ENCODE peak calls at places on chromosomes 11 and 22, in five cellular contexts. T is heart right ventricle, M is breast epithelium, H is uterus, F is BE2C. K is an unnamed sample. For H3K27me3, the result is how much of the 10 kb centered on the place peaks cover.

GRCh38 chr22:38505595-38506117 is 455 bp downstream of the DDX17 start:
- DNase-seq in T (peak), M (peak), H (peak), F (peak), K (peak)

GRCh38 chr22:43974028-43974545 is 18.8 kb downstream of the SAMM50 start:
- DNase-seq in T (no peak), M (no peak), H (no peak), F (no peak), K (no peak)

GRCh38 chr11:2724653-2725366 is 25.0 kb upstream of the KCNQ1OT1 start:
- DNase-seq in T (peak), M (peak), H (peak), F (no peak), K (no peak)

GRCh38 chr22:24410110-24410856 is 17.1 kb upstream of the ADORA2A start:
- DNase-seq in T (no peak), M (no peak), H (no peak), F (no peak), K (no peak)

GRCh38 chr11:133382217-133382746 is 150.0 kb downstream of the OPCML start:
- DNase-seq in T (no peak), M (no peak), H (no peak), F (no peak), K (no peak)

GRCh38 chr11:76313271-76313670 is 67.7 kb downstream of the THAP12 start:
- DNase-seq in T (no peak), M (no peak), H (no peak), F (no peak), K (no peak)

GRCh38 chr22:41491379-41492100 is 22.6 kb downstream of the ACO2 start:
- DNase-seq in T (no peak), M (no peak), H (peak), F (no peak), K (no peak)

GRCh38 chr11:116835042-116835772 is 2.2 kb downstream of the APOA1 start:
- DNase-seq in T (no peak), M (no peak), H (no peak), F (no peak), K (no peak)

GRCh38 chr22:17303840-17304779 is 65.2 kb upstream of the CECR2 start:
- DNase-seq in T (no peak), M (no peak), H (no peak), F (no peak), K (no peak)

GRCh38 chr11:134034496-134035381 is 34.1 kb upstream of the JAM3 start:
- DNase-seq in T (no peak), M (peak), H (no peak), F (no peak), K (no peak)

GRCh38 chr11:73334244-73335203 is 26.4 kb downstream of the ARHGEF17 start:
- DNase-seq in T (peak), M (peak), H (peak), F (peak), K (no peak)

GRCh38 chr11:43567396-43567975 is 113.1 kb upstream of the HSD17B12 start:
- DNase-seq in T (no peak), M (no peak), H (no peak), F (no peak), K (no peak)

GRCh38 chr22:35995772-35996171 is 32.9 kb downstream of the RBFOX2 start:
- DNase-seq in T (peak), M (peak), H (peak), F (peak), K (peak)

GRCh38 chr11:134691985-134692384 is 279.9 kb upstream of the B3GAT1 start:
- DNase-seq in T (no peak), M (no peak), H (no peak), F (no peak), K (no peak)

DNA sequence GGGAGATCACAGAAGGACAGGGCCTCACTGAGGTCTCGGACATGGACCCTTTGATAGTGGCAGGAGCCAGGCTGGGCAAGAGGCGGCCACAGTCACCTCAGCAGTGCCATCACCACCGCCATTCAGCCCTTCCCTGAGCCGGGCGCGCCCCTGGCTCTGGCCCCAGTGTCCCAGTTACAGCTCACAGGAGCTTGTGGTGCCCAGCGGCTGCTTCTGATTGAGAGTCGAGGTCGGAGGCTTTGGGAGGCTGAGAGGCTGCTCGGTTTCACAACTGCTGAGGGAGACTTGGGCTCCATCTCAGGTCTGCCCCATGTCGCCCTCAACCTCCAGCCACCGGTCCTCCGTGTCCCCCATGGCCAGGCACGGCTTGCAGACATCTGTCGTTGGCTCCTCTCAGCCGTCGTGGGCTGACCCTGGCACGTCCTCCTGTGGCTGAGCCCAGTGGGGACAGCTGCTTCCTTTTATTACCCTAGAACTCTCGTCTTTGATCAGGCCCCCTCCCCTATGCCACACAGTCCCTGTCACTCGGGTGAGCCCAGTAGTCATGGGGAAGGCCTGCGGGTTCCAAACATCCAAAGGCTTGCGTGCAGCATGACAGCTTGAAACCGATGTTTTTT is 28.5 kb upstream of the PPP6R3 start:
- DNase-seq in T (no peak), M (no peak), H (no peak), F (no peak), K (no peak)
- H3K4me3 ChIP-seq in T (no peak), M (no peak), H (no peak), F (no peak), K (no peak)

GRCh38 chr11:85590848-85591483 is 36.2 kb downstream of the DLG2 start:
- DNase-seq in T (no peak), M (no peak), H (no peak), F (no peak), K (no peak)
- TF ChIP-seq CTCF in T (peak), M (no peak), H (no peak), F (peak), K (peak)

DNA sequence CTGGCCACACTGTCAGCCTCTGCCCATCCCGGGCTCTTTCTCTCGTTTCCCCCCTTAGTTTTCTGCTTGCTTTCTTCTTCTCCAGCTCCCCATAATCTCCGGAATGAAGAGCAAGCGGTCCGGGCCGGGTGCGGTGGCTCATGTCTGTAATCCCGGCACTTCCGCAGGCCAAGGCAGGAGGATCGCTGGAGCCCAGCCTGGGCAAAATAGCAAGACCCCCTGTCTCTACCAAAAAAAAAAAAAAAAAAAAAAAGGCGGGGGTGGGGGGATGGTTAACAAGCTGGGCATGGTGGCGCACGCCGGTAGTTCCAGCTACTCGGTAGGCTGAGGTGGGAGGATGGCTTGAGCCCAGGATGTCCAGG is 40.8 kb downstream of the AHNAK start:
- DNase-seq in T (no peak), M (no peak), H (no peak), F (no peak), K (no peak)
- H3K27me3 ChIP-seq in T (under half), M (under half), H (under half), F (under half), K (under half)

GRCh38 chr11:62025429-62026105 is 58.1 kb upstream of the FTH1 start:
- DNase-seq in T (peak), M (peak), H (peak), F (no peak), K (no peak)
- H3K4me3 ChIP-seq in T (peak), M (no peak), H (no peak), F (no peak), K (no peak)

GRCh38 chr11:109978895-109979294 is 114.3 kb upstream of the ZC3H12C start:
- DNase-seq in T (no peak), M (no peak), H (no peak), F (no peak), K (no peak)

GRCh38 chr11:109986488-109986887 is 106.7 kb upstream of the ZC3H12C start:
- DNase-seq in T (no peak), M (no peak), H (no peak), F (no peak), K (no peak)

GRCh38 chr11:109983358-109983757 is 109.8 kb upstream of the ZC3H12C start:
- DNase-seq in T (no peak), M (no peak), H (no peak), F (no peak), K (no peak)

GRCh38 chr11:109984634-109985289 is 108.4 kb upstream of the ZC3H12C start:
- DNase-seq in T (no peak), M (no peak), H (no peak), F (no peak), K (no peak)

DNA sequence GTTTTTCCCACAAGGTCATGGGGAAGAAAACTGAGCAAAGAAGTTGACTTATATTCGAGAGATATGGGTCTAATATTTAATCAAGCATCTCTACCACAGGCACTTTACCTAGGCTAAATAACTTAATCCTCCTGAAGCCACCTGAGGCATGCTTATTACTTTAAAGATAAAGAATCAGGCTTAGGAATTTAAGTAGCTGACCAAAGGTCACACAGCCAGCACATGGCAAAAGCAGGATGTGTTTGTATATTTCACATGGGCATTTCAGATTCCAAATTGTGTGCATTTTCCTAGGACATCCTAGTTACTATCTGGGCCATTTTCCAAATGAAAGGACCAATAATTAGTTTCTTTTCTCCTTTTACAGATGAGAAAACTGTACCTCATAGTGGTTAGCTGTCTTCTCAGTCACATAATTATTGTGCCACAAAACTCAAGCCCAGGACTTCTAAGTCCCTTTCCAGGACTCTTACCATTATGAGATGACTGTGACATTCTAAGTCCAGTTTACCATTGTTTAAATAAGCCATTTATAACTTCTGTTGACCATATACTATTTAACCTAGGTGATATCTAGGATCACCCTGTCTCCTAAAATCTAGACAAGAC is 112.1 kb upstream of the ZC3H12C start:
- DNase-seq in T (no peak), M (no peak), H (no peak), F (no peak), K (no peak)
- TF ChIP-seq CTCF in T (no peak), M (no peak), H (no peak), F (no peak), K (no peak)

DNA sequence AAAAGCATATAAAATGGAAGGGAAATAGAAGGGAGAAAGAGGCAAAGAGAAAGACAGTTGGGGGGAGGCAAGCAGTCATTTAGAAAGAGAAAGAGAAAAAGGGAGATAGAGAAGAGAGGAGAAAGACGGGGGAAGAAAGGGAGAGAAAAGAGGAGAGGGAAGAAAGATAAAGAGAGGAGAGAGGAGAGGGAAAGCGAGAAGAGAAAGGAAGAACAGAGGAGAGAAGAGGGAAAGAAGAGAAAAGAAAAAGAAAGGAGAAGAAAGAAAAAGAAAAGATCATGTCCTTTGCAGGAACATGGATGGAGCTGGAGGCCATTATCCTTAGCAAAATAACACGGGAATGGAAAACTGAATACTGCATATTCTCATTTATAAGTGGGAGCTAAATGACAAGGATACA is 247.7 kb downstream of the MIAT start:
- DNase-seq in T (no peak), M (no peak), H (no peak), F (no peak), K (no peak)
- H3K27me3 ChIP-seq in T (under half), M (under half), H (under half), F (under half), K (under half)

DNA sequence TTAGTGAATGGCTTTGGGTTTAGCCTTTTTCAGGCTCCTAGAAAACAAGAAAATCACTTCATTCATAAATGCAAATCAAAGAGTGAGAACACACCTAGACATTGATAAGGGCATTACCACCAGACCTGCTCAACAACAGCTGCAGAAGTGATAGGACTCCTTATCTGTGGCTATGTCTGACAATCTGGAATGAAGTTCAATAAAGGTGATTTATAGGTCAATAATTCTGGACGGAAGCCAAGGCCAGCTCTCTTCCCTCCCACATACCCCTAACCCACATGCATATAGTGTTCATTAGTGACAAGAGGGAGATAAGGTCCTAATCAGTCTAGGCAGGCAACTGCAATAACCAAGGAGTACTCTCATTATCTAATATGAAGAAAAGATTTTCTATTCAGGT is 111.3 kb downstream of the ETS1 start:
- DNase-seq in T (no peak), M (no peak), H (no peak), F (no peak), K (no peak)
- H3K4me3 ChIP-seq in T (no peak), M (no peak), H (no peak), F (no peak), K (no peak)

GRCh38 chr22:42967933-42968332 is 47.0 kb downstream of the PACSIN2 start:
- DNase-seq in T (peak), M (no peak), H (peak), F (no peak), K (no peak)
- TF ChIP-seq CTCF in T (peak), M (no peak), H (peak), F (no peak), K (no peak)

K was measured in dorsolateral prefrontal cortex.